ENCODE peak calls at places on chromosomes 11 and 22, in six cellular contexts. I is heart left ventricle, P is body of pancreas, H is endothelial cell of umbilical vein, C is GM12891, W is lower leg skin. F is an unnamed sample.

GRCh38 chr11:65448418-65449196 is 26.0 kb downstream of the NEAT1 start:
- DNase-seq in I (no peak), P (peak), H (peak), C (no peak), W (peak), F (no peak)

GRCh38 chr11:73034330-73034729 is 107.8 kb downstream of the FCHSD2 start:
- DNase-seq in I (no peak), P (no peak), H (no peak), C (no peak), W (no peak), F (no peak)

GRCh38 chr22:35301370-35301874 is 1.7 kb downstream of the TOM1 start:
- DNase-seq in I (no peak), P (peak), H (no peak), C (no peak), W (peak), F (peak)

GRCh38 chr22:42313204-42313603 is 42.8 kb upstream of the TCF20 start:
- DNase-seq in I (no peak), P (no peak), H (no peak), C (no peak), W (no peak), F (no peak)

GRCh38 chr11:115256326-115257197 is 247.7 kb downstream of the CADM1 start:
- DNase-seq in I (no peak), P (no peak), H (no peak), C (peak), W (no peak), F (no peak)

GRCh38 chr22:20843501-20843900 is 15.1 kb downstream of the PI4KA start:
- DNase-seq in I (no peak), P (no peak), H (no peak), C (no peak), W (no peak), F (no peak)

GRCh38 chr11:36010010-36010740 is 66.3 kb downstream of the LDLRAD3 start:
- DNase-seq in I (no peak), P (no peak), H (no peak), C (no peak), W (no peak), F (no peak)

GRCh38 chr22:27318516-27318915 is 483.0 kb downstream of the MN1 start:
- DNase-seq in I (peak), P (no peak), H (peak), C (no peak), W (peak), F (peak)

GRCh38 chr11:6194065-6194581 is 4.9 kb upstream of the OR52W1 start:
- DNase-seq in I (no peak), P (no peak), H (no peak), C (no peak), W (no peak), F (no peak)

GRCh38 chr11:64235427-64236161 is 1.2 kb downstream of the VEGFB start:
- DNase-seq in I (no peak), P (peak), H (no peak), C (no peak), W (no peak), F (no peak)

GRCh38 chr11:94455861-94456260 is 37.8 kb downstream of the MRE11 start:
- DNase-seq in I (no peak), P (peak), H (no peak), C (no peak), W (no peak), F (no peak)

GRCh38 chr11:42521994-42522393 is 789.8 kb upstream of the API5 start:
- DNase-seq in I (no peak), P (peak), H (no peak), C (no peak), W (no peak), F (no peak)

DNA sequence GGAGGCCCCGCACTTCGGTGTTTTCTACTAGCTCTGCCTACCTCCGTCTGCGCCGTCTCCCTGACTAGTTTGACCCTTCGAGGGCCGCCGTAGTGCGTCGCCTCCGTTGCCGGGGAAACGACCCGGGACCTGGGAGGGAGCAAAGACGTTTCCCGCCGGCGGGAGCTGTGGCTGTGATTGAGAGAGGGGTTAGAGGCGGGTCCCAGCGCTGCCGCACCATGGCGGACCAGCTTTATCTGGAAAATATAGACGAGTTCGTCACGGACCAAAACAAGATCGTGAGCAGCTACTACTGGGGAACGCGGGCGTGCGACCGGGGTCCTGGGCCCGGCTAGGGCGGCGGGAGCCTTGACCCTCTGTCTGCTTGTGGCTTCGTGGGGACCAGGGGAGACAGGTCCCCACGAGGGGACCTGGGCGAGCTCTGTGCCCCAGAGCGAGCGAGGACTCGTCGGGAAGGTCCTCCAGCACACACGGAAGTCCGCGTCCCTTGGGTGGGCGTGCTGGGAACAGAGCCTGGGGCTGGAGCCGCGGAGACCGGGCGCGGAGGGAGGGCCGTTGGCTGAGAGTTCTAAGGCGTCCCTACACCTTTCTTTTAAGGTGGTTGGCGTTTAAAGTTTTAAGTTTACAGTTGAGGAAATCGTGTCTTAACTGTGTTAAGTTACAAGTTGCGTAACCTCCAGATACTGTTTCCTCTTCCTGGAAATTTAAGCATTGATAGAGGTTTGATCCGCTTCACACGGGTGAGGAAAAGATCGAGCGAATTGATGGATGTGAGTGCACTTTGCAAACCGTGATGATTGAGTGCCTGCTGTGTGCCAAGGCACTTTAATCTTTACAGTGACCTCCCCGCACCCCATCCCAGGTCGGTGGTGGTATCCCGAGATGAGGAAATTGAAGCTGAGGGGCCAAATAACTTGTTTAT is at the start of gene POLD3:
- DNase-seq in I (peak), P (peak), H (peak), C (peak), W (peak), F (peak)
- TF ChIP-seq POLR2A in I (no peak), P (no peak), H (peak), C (peak), W (no peak), F (peak)

DNA sequence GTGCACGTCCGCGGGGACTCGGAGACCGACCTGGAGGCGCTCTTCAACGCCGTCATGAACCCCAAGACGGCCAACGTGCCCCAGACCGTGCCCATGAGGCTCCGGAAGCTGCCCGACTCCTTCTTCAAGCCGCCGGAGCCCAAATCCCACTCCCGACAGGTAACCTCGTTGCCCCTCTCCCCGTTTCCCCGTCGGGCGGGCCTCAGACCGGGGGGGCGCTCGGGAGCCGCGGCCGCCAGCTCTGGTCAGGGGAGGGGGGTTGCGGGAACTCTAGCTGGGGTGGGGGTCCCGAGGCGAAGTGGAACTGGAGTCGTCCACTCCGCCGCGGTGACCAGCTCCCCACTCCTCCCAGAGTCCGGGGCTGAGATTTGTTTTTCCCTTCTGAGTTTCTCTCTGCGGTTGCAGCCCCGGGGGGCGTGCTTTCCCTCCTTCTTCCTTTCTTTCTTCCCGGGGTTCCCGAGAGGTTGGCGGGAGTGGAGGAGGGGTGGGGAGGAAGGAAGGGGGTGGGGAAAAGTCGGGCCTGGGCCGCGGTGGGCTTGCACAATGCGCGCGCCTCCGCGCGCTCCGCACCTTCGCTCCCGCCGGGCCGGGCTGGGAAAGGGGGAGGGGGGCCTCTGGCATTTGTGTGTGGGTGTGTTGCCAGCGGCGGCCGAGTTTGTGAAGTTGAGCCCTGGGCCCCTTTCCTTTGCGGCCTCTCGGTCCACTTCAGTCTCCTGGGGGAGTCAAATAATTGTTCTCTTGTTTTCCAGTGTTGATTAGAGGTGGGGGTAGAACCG is 952 bp downstream of the YAP1 start:
- DNase-seq in I (peak), P (peak), H (peak), C (peak), W (peak), F (no peak)
- TF ChIP-seq POLR2A in I (no peak), P (no peak), H (peak), C (no peak), W (no peak), F (no peak)

GRCh38 chr22:37053310-37054077 is 2.0 kb downstream of the KCTD17 start:
- DNase-seq in I (peak), P (no peak), H (no peak), C (no peak), W (no peak), F (peak)

GRCh38 chr22:37050913-37051628 is 471 bp upstream of the KCTD17 start:
- DNase-seq in I (no peak), P (no peak), H (no peak), C (no peak), W (no peak), F (no peak)

GRCh38 chr22:37054078-37054440 is 2.5 kb downstream of the KCTD17 start:
- DNase-seq in I (no peak), P (no peak), H (no peak), C (no peak), W (no peak), F (no peak)

GRCh38 chr22:37052386-37053309 is 1.1 kb downstream of the KCTD17 start:
- DNase-seq in I (peak), P (no peak), H (no peak), C (no peak), W (no peak), F (no peak)

DNA sequence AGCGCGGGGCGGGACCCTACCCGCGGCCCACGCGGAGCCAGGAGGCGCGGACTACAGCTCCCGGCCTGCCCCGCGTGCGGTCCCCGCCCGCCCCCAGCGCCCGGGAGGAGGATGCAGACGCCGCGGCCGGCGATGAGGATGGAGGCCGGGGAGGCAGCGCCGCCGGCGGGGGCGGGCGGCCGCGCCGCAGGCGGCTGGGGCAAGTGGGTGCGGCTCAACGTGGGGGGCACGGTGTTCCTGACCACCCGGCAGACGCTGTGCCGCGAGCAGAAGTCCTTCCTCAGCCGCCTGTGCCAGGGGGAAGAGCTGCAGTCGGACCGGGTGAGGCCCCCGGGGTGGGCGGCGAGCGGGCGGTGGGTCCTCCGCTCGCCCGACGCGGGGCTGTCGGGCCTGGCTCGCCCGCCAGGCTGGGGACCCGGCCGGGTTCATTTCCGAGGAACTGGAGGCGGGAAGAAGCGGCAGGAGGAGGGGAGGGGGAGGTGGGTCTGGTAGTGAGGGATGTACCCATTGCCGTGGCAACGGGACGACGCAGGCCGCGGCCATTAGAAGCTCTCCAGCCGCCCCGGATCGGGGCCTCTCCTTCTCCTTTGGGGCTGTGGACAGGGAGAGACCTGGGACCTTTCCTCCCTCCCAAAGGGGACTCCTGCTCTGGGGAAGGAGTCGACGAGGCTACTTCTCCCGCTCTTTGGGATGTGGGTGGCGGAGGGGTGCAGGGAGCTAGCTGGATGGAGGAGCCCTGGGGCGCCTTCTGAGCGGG is at the start of gene KCTD17:
- DNase-seq in I (peak), P (peak), H (peak), C (peak), W (peak), F (peak)
- TF ChIP-seq POLR2A in I (no peak), P (no peak), H (peak), C (no peak), W (no peak), F (no peak)

GRCh38 chr22:49855491-49855911 is 1.9 kb downstream of the ZBED4 start:
- DNase-seq in I (no peak), P (peak), H (peak), C (no peak), W (no peak), F (no peak)

GRCh38 chr22:49850959-49851815 is 2.5 kb upstream of the ZBED4 start:
- DNase-seq in I (no peak), P (no peak), H (no peak), C (no peak), W (no peak), F (no peak)

GRCh38 chr22:49853981-49854791 is 542 bp downstream of the ZBED4 start:
- DNase-seq in I (peak), P (peak), H (peak), C (no peak), W (peak), F (peak)

GRCh38 chr22:49850021-49850911 is 3.4 kb upstream of the ZBED4 start:
- DNase-seq in I (no peak), P (no peak), H (no peak), C (no peak), W (no peak), F (no peak)

DNA sequence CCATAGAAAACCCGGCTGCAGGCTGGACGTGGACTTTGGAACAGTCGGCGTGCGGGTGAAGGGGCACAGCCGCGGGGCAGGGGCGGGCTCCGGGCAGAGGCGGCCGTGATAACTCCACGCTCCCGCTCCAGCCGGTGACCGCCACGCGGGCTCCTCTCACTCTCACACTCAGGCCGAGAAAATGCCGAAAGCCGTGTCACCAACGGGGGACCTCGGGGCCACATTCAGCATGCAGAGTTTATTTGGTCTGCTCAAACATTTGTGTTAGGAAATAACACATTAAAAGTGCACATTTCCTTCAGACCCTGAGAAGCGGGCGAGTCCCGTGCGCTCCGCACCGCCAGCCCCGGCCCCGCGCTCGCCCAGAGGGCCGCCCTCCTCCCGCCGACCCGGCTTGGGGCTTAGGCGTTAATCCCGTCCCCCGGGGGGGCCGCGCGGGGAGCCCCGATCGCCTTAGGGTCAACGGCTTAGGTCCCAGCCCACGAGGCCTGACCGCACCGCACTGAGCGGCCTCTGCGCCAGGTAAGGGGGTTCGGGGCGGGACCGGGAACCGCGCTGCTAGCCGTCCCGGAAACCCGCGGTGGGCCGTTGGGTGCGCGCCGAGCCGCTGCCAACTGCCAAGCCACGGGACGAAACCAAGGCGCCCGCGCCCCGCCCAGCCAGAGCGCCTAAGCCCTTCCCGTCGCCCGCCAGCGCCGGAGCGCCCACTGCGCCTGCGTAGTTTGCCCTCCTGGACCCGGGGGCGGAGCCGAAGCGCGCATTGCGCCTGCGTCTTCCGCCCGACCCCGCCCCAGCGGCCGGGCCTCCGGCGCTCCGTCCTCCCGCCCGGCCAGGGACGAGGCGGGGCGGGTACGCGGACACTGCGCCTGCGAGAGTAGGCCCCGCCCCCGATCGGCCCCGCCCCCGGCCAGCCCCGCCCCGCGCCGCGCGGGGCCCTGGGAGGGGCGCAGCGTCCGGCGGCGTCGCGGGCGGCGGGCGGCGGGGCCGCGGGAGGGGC is at the start of gene ZBED4:
- DNase-seq in I (peak), P (peak), H (peak), C (peak), W (peak), F (peak)
- TF ChIP-seq POLR2A in I (peak), P (peak), H (peak), C (no peak), W (no peak), F (peak)

DNA sequence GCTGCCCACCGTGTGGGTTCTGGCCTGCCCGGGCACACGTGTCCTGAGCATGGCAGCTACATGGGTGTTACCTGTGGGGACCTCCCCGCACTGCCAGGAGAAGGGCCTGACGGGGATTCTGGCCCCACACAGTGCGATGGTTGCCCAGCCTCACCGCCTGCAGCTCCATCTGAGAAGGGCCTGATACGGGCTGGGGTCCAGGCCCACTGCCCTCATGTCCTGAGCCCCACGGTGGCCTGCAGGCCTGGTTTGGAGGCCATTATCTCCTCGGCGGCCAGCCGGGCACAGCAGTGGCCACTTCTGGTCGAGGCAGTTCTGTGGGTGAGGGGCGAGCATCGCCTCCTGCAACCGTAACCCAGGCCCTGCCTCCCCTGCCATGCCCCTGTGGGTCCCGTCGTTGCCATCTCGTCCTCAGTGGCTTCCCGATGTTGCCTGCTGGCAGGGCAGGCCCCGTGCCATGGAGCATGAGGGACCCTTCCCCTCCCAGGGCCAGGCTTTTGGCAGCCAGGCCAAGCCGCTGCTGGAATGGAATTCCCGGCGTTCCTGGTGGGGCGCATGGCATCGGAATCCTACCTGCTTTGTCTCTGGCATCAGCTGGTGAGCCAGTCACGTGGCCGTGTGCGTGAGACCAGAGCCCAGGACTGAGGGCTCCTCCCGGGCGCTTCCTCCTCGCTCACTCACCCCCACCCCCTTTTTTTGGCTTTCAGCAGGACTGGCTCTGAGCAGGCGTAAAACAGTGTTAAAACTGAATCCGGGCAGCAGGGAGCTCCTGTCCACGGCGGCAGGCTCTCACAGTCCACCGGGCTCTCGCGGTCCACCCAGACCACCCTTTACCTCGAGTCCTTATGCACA is 71.9 kb upstream of the PPARA start:
- DNase-seq in I (peak), P (peak), H (no peak), C (no peak), W (peak), F (no peak)
- TF ChIP-seq POLR2A in I (no peak), P (peak), H (no peak), C (no peak), W (no peak), F (no peak)

DNA sequence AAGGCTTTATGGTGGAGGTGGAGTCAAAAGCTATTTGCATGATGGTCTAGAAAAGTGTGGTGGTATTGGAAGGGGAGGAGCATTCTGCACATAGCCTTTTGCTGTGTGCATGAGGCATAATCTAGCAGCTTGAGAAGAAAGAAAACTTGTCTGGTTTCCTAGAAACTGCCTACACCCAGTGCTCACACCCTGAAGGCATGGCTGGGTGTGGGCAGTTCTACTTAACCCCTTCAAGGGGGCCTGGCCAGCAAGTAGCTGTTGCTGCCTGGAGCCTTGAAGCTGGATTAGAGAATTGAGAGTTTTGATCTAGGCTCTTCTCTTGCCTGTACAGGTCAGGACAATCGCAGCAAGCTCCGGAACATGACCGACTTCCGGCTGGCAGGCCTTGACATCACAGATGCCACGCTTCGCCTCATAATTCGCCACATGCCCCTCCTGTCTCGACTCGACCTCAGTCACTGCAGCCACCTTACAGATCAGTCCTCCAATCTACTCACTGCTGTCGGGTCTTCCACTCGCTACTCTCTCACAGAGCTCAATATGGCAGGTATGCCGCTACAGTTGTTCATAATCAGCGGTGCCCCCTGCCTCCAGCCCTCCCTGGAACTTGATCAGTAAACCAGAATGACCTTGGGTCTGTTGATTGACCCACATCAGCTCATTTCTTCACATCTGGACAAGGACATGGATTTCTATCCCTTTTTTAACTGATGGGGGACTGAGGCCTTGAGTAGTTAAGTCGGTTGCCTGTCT is 12.2 kb upstream of the GRK2 start:
- DNase-seq in I (peak), P (no peak), H (no peak), C (no peak), W (peak), F (peak)
- TF ChIP-seq POLR2A in I (no peak), P (no peak), H (no peak), C (no peak), W (no peak), F (no peak)